ENCODE peak calls at places on chromosomes 6 and 20, in six cellular contexts. T is stomach; O is stimulated activated naive CD4-positive, alpha-beta T cell; A is omental fat pad; Z is retina; J is esophagus squamous epithelium. Q is an unnamed sample.

GRCh38 chr6:123094768-123095167 is 98.7 kb downstream of the CLVS2 start:
- DNase-seq in T (no peak), O (no peak), A (no peak), Z (no peak), J (no peak), Q (no peak)

GRCh38 chr6:124660185-124660584 is 302.1 kb upstream of the RNF217 start:
- DNase-seq in T (no peak), O (no peak), A (no peak), Z (no peak), J (no peak), Q (no peak)

GRCh38 chr6:156948807-156949206 is 171.6 kb downstream of the ARID1B start:
- DNase-seq in T (no peak), O (no peak), A (no peak), Z (no peak), J (no peak), Q (no peak)

GRCh38 chr6:168371989-168372711 is 52.6 kb upstream of the DACT2 start:
- DNase-seq in T (no peak), O (no peak), A (no peak), Z (no peak), J (no peak), Q (no peak)

GRCh38 chr6:38720295-38720694 is 5.2 kb downstream of the DNAH8 start:
- DNase-seq in T (no peak), O (no peak), A (no peak), Z (no peak), J (no peak), Q (no peak)

GRCh38 chr6:73074175-73074574 is 151.1 kb downstream of the KHDC1L start:
- DNase-seq in T (no peak), O (no peak), A (no peak), Z (no peak), J (no peak), Q (no peak)

GRCh38 chr20:49310695-49311094 is 32.8 kb upstream of the ZNFX1 start:
- DNase-seq in T (no peak), O (no peak), A (no peak), Z (no peak), J (no peak), Q (no peak)

GRCh38 chr6:24883618-24884017 is 52.1 kb downstream of the RIPOR2 start:
- DNase-seq in T (no peak), O (no peak), A (no peak), Z (no peak), J (no peak), Q (no peak)

GRCh38 chr20:63552481-63553249 is 1.3 kb upstream of the FNDC11 start:
- DNase-seq in T (no peak), O (peak), A (no peak), Z (peak), J (no peak), Q (no peak)

GRCh38 chr20:46232575-46232974 is 75.7 kb downstream of the CDH22 start:
- DNase-seq in T (no peak), O (no peak), A (no peak), Z (no peak), J (no peak), Q (no peak)

GRCh38 chr20:3121955-3122610 is 37.6 kb upstream of the AVP start:
- DNase-seq in T (no peak), O (peak), A (no peak), Z (no peak), J (no peak), Q (no peak)

GRCh38 chr6:114315841-114316595 is 26.8 kb downstream of the HS3ST5 start:
- DNase-seq in T (no peak), O (no peak), A (no peak), Z (peak), J (no peak), Q (no peak)

GRCh38 chr20:49882171-49882970 is 33.0 kb downstream of the SPATA2 start:
- DNase-seq in T (peak), O (no peak), A (no peak), Z (no peak), J (no peak), Q (no peak)

GRCh38 chr6:113172531-113172966 is 684.6 kb upstream of the MARCKS start:
- DNase-seq in T (no peak), O (no peak), A (no peak), Z (peak), J (no peak), Q (no peak)

GRCh38 chr20:21609221-21609620 is 95.4 kb upstream of the NKX2-2 start:
- DNase-seq in T (no peak), O (no peak), A (no peak), Z (no peak), J (no peak), Q (no peak)

GRCh38 chr6:38796850-38797249 is 81.7 kb downstream of the DNAH8 start:
- DNase-seq in T (peak), O (no peak), A (no peak), Z (peak), J (no peak), Q (no peak)

GRCh38 chr6:1686117-1687098 is 76.7 kb downstream of the FOXC1 start:
- DNase-seq in T (peak), O (no peak), A (no peak), Z (no peak), J (no peak), Q (peak)

GRCh38 chr6:28816909-28817807 is 106.6 kb downstream of the TRIM27 start:
- DNase-seq in T (no peak), O (peak), A (no peak), Z (peak), J (no peak), Q (no peak)

GRCh38 chr6:141203902-141204575 is 928.7 kb upstream of the GJE1 start:
- DNase-seq in T (no peak), O (no peak), A (no peak), Z (no peak), J (no peak), Q (no peak)